ENCODE peak calls at places on chromosomes 13 and 19, in five cellular contexts. Z is neuronal stem cell, N is mammary epithelial cell, Q is endothelial cell of umbilical vein, O is GM23248. R is an unnamed sample.

GRCh38 chr13:48068036-48068435 is 26.9 kb downstream of the MED4 start:
- DNase-seq in O (no peak), Z (no peak), N (no peak), Q (no peak), R (no peak)

GRCh38 chr13:114076329-114076761 is 56.1 kb downstream of the RASA3 start:
- DNase-seq in Q (no peak), N (no peak), O (no peak), Z (no peak), R (no peak)

GRCh38 chr19:55368701-55369563 is 1.3 kb downstream of the IL11 start:
- DNase-seq in Z (no peak), N (peak), O (peak), Q (no peak), R (no peak)

GRCh38 chr13:64704121-64704520 is 2526.0 kb downstream of the PCDH9 start:
- DNase-seq in Z (no peak), N (no peak), O (peak), Q (no peak), R (no peak)

GRCh38 chr19:10009714-10010224 is 535 bp downstream of the COL5A3 start:
- DNase-seq in Z (no peak), O (no peak), N (peak), Q (no peak), R (no peak)

GRCh38 chr19:57559008-57559403 is 657 bp downstream of the ZNF550 start:
- DNase-seq in Z (no peak), Q (peak), N (peak), O (peak), R (peak)

GRCh38 chr19:18697680-18698079 is 14.2 kb downstream of the CRTC1 start:
- DNase-seq in Q (no peak), Z (no peak), O (no peak), N (no peak), R (no peak)

GRCh38 chr13:113546571-113547247 is 37.8 kb upstream of the TFDP1 start:
- DNase-seq in Q (peak), Z (no peak), N (no peak), O (peak), R (no peak)

GRCh38 chr19:29878973-29879654 is 62.9 kb upstream of the URI1 start:
- DNase-seq in Q (no peak), O (peak), Z (no peak), N (peak), R (peak)

GRCh38 chr19:4292515-4292914 is 9.7 kb downstream of the TMIGD2 start:
- DNase-seq in O (no peak), Z (no peak), Q (no peak), N (no peak), R (no peak)

GRCh38 chr19:1052349-1052967 is 12.6 kb downstream of the ABCA7 start:
- DNase-seq in Q (no peak), O (no peak), N (no peak), Z (no peak), R (no peak)

GRCh38 chr19:47779524-47780214 is 1.2 kb downstream of the SELENOW start:
- DNase-seq in N (no peak), Z (no peak), Q (no peak), O (peak), R (no peak)

GRCh38 chr19:14033946-14034345 is 2.4 kb downstream of the IL27RA start:
- DNase-seq in N (peak), O (peak), Q (no peak), Z (no peak), R (no peak)

GRCh38 chr19:45958763-45959516 is 14.7 kb downstream of the NOVA2 start:
- DNase-seq in N (no peak), O (no peak), Z (no peak), Q (no peak), R (no peak)

GRCh38 chr13:77715233-77715891 is 17.9 kb downstream of the SLAIN1 start:
- DNase-seq in N (no peak), O (no peak), Q (no peak), Z (no peak), R (no peak)

GRCh38 chr13:113748862-113749451 is 10.1 kb upstream of the TMEM255B start:
- DNase-seq in Z (no peak), O (no peak), Q (no peak), N (no peak), R (no peak)

GRCh38 chr19:2167896-2168618 is 4.3 kb downstream of the DOT1L start:
- DNase-seq in Z (no peak), Q (peak), N (peak), O (peak), R (no peak)

GRCh38 chr13:32491028-32491427 is 47.6 kb downstream of the N4BP2L2 start:
- DNase-seq in Z (no peak), O (no peak), Q (no peak), N (no peak), R (no peak)

GRCh38 chr19:5113101-5113557 is 144.2 kb downstream of the KDM4B start:
- DNase-seq in N (no peak), Z (no peak), Q (no peak), O (peak), R (no peak)

GRCh38 chr19:51460164-51460992 is 2.1 kb upstream of the SIGLEC8 start:
- DNase-seq in N (no peak), O (peak), Q (peak), Z (no peak), R (no peak)

GRCh38 chr19:5792224-5792623 is 1.3 kb upstream of the DUS3L start:
- DNase-seq in O (no peak), N (no peak), Q (no peak), Z (no peak), R (no peak)

GRCh38 chr13:100550433-100550832 is 38.2 kb downstream of the GGACT start:
- DNase-seq in O (peak), Q (no peak), N (no peak), Z (no peak), R (no peak)

GRCh38 chr19:24040621-24041020 is 46.4 kb upstream of the ZNF254 start:
- DNase-seq in N (no peak), O (no peak), Q (no peak), Z (no peak), R (no peak)

GRCh38 chr13:30021611-30022010 is 171.2 kb upstream of the UBL3 start:
- DNase-seq in N (no peak), Z (no peak), O (peak), Q (no peak), R (no peak)

GRCh38 chr13:59823495-59823894 is 340.2 kb downstream of the DIAPH3 start:
- DNase-seq in Q (peak), Z (no peak), N (peak), O (peak), R (no peak)

GRCh38 chr13:41456768-41457588 is at the start of gene RGCC:
- DNase-seq in N (peak), Q (peak), Z (peak), O (peak), R (peak)

GRCh38 chr19:55442372-55443044 is 592 bp downstream of the SHISA7 start:
- DNase-seq in N (no peak), Z (no peak), Q (no peak), O (no peak), R (no peak)

GRCh38 chr13:93416943-93417342 is 190.3 kb downstream of the GPC6 start:
- DNase-seq in O (peak), Q (no peak), N (no peak), Z (no peak), R (no peak)

GRCh38 chr19:30895946-30896345 is 453.3 kb downstream of the TSHZ3 start:
- DNase-seq in N (no peak), Z (no peak), O (no peak), Q (no peak), R (no peak)

GRCh38 chr13:101512650-101513049 is 60.2 kb downstream of the ITGBL1 start:
- DNase-seq in N (no peak), O (peak), Z (no peak), Q (no peak), R (no peak)

GRCh38 chr19:23440207-23440606 is 44.9 kb upstream of the ZNF91 start:
- DNase-seq in Z (no peak), O (peak), Q (no peak), N (no peak), R (no peak)

GRCh38 chr19:18985257-18985656 is 44.2 kb upstream of the HOMER3 start:
- DNase-seq in N (no peak), Q (peak), Z (no peak), O (no peak), R (no peak)

GRCh38 chr19:46841458-46842083 is 9.1 kb downstream of the AP2S1 start:
- DNase-seq in Z (no peak), N (peak), Q (no peak), O (peak), R (no peak)

DNA sequence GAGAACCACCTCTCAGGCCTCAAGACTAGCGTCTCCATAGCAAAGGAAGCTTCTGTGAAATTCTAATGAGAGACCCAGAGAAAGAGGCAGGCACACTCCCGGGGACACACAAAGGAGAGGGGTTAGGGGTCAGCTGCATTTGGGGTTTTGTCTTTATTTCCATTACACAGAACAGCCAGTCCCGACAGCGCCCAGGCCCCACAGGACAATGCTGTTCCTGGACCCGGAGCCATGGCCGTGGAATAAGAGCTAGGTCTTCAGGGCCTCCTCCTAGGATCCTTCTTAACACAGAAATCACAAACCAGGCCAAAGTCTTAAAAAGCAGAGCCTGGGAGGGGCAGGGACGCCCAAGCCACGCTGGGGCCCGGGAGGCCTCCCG is 22.8 kb downstream of the KCTD15 start:
- DNase-seq in N (no peak), O (no peak), Q (no peak), Z (peak), R (no peak)
- H3K27ac ChIP-seq in N (peak), O (peak), Q (peak), Z (no peak), R (no peak)

DNA sequence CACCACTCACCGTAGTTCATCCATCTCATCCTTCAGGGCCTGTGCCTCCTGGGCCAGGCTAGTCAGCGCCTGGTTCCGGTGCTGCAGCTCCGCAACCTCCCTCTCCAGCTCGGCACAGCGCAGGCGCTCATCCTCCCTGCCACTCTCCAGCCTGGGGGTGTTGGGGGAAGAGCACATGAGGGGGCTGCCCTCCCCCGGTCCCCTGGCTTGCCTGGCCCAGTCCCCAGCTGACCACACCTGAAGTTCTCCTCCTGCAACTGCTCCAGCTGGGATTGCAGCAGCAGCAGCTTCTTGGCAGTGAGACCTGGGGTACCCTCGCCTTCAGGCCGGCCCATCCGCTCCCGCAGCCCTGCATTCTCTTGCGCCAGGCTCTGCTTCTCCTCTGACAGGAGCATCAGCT is 4.4 kb downstream of the HOOK2 start:
- DNase-seq in O (no peak), Q (no peak), N (no peak), Z (no peak), R (no peak)
- H3K9ac ChIP-seq in O (no peak), Q (no peak), N (no peak), Z (no peak), R (no peak)

DNA sequence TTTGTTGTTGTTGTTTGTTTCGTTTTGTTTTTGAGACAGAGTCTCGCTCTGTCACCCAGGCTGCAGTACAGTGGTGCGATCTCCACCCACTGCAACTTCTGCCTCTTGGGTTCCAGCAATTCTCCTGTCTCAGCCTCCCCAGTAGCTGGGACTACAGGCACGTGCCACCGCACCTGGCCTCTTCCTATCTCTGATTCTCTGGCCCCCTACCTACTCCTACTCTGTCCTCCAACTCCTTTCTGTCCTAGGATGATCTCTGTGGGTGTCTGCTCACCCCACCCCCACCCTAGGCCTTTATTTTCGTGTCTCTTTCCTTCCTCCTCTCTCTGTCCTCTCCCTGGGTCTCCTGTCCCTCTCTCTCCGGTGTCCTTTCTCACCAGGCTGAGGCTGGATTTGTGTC is 1.2 kb downstream of the PIH1D1 start:
- DNase-seq in Z (no peak), O (no peak), N (no peak), Q (no peak), R (no peak)
- H3K4me3 ChIP-seq in Z (peak), O (peak), N (peak), Q (peak), R (peak)

GRCh38 chr13:98389319-98389718 is 187.6 kb downstream of the STK24 start:
- DNase-seq in N (no peak), O (peak), Z (no peak), Q (no peak), R (no peak)
- H3K27ac ChIP-seq in N (no peak), O (peak), Z (no peak), Q (no peak), R (no peak)

R was measured in MM.1S.